ENCODE peak calls at places on chromosomes 1 and 21, in four cellular contexts. B, Y, S and T are unnamed samples.

GRCh38 chr1:224697888-224698450 is 81.9 kb downstream of the CNIH3 start:
- DNase-seq in B (no peak), Y (no peak), S (no peak), T (no peak)

GRCh38 chr1:24141311-24141997 is 1.5 kb downstream of the IL22RA1 start:
- DNase-seq in B (no peak), Y (no peak), S (no peak), T (no peak)

GRCh38 chr1:9356829-9357466 is 64.3 kb downstream of the SPSB1 start:
- DNase-seq in B (no peak), Y (no peak), S (no peak), T (no peak)

GRCh38 chr1:92476071-92476607 is 10.6 kb downstream of the GFI1 start:
- DNase-seq in B (no peak), Y (no peak), S (peak; percentile 38), T (no peak)

GRCh38 chr1:175818929-175819328 is 75.5 kb upstream of the TNR start:
- DNase-seq in B (no peak), Y (no peak), S (no peak), T (no peak)

GRCh38 chr1:21861602-21862429 is 49.8 kb downstream of the LDLRAD2 start:
- DNase-seq in B (no peak), Y (no peak), S (no peak), T (peak; percentile 78)

GRCh38 chr21:46352913-46353312 is 29.0 kb downstream of the PCNT start:
- DNase-seq in B (no peak), Y (no peak), S (no peak), T (no peak)

GRCh38 chr1:174720618-174721017 is 272.9 kb downstream of the GPR52 start:
- DNase-seq in B (no peak), Y (no peak), S (no peak), T (no peak)

GRCh38 chr1:227746676-227747075 is 11.4 kb downstream of the SNAP47 start:
- DNase-seq in B (no peak), Y (no peak), S (no peak), T (no peak)

GRCh38 chr1:222970040-222970439 is 155.2 kb downstream of the DISP1 start:
- DNase-seq in B (no peak), Y (no peak), S (no peak), T (no peak)

GRCh38 chr21:46216132-46216747 is 12.3 kb downstream of the LSS start:
- DNase-seq in B (no peak), Y (no peak), S (no peak), T (no peak)

GRCh38 chr1:26775666-26776065 is 12.1 kb upstream of the PIGV start:
- DNase-seq in B (no peak), Y (no peak), S (no peak), T (no peak)

GRCh38 chr1:243254233-243254926 is 701 bp downstream of the CEP170 start:
- DNase-seq in B (no peak), Y (peak; percentile 76), S (peak; percentile 61), T (peak; percentile 48)

GRCh38 chr21:29232601-29233541 is 65.9 kb upstream of the BACH1 start:
- DNase-seq in B (no peak), Y (peak; percentile 51), S (no peak), T (peak; percentile 55)

GRCh38 chr1:219296916-219297315 is 123.2 kb downstream of the LYPLAL1 start:
- DNase-seq in B (no peak), Y (no peak), S (no peak), T (no peak)

GRCh38 chr1:219834247-219834917 is 94.0 kb downstream of the SLC30A10 start:
- DNase-seq in B (no peak), Y (no peak), S (peak; percentile 82), T (no peak)

GRCh38 chr1:157403608-157404007 is 148.7 kb downstream of the FCRL5 start:
- DNase-seq in B (no peak), Y (no peak), S (no peak), T (no peak)

GRCh38 chr1:234730542-234731370 is 120.8 kb upstream of the IRF2BP2 start:
- DNase-seq in B (no peak), Y (peak; percentile 48), S (no peak), T (no peak)

GRCh38 chr21:32712043-32712442 is 15.8 kb downstream of the SYNJ1 start:
- DNase-seq in B (no peak), Y (no peak), S (no peak), T (no peak)

GRCh38 chr1:9787702-9788101 is 36.1 kb downstream of the CLSTN1 start:
- DNase-seq in B (no peak), Y (no peak), S (no peak), T (no peak)

GRCh38 chr1:62299426-62300200 is 19.6 kb downstream of the KANK4 start:
- DNase-seq in B (no peak), Y (no peak), S (no peak), T (no peak)

GRCh38 chr1:228043281-228043845 is 36.6 kb downstream of the WNT3A start:
- DNase-seq in B (no peak), Y (no peak), S (peak; percentile 7), T (peak; percentile 29)

GRCh38 chr1:201693019-201693372 is 136.0 kb upstream of the IPO9 start:
- DNase-seq in B (no peak), Y (no peak), S (no peak), T (no peak)

GRCh38 chr1:203338335-203339036 is 12.4 kb downstream of the FMOD start:
- DNase-seq in B (no peak), Y (peak; percentile 76), S (peak; percentile 74), T (peak; percentile 68)

GRCh38 chr1:98903261-98903660 is 101.4 kb downstream of the PLPPR5 start:
- DNase-seq in B (no peak), Y (no peak), S (no peak), T (peak; percentile 88)

GRCh38 chr1:21814241-21814918 is 2.3 kb downstream of the LDLRAD2 start:
- DNase-seq in B (peak; percentile 47), Y (peak; percentile 73), S (peak; percentile 82), T (no peak)

GRCh38 chr1:93172778-93173177 is 7.4 kb downstream of the TMED5 start:
- DNase-seq in B (no peak), Y (peak; percentile 21), S (no peak), T (peak; percentile 2)

GRCh38 chr1:247110627-247111258 is 6.6 kb upstream of the ZNF669 start:
- DNase-seq in B (no peak), Y (no peak), S (peak; percentile 36), T (peak; percentile 6)

GRCh38 chr1:2801535-2802291 is at the start of gene TTC34:
- DNase-seq in B (no peak), Y (peak; percentile 30), S (no peak), T (no peak)

GRCh38 chr1:26693557-26694184 is 2.1 kb upstream of the ARID1A start:
- DNase-seq in B (no peak), Y (peak; percentile 33), S (no peak), T (no peak)

GRCh38 chr1:167532964-167533824 is 14.9 kb upstream of the CD247 start:
- DNase-seq in B (no peak), Y (no peak), S (no peak), T (no peak)

GRCh38 chr1:36081926-36082485 is 1.9 kb upstream of the TEKT2 start:
- DNase-seq in B (no peak), Y (no peak), S (no peak), T (no peak)

DNA sequence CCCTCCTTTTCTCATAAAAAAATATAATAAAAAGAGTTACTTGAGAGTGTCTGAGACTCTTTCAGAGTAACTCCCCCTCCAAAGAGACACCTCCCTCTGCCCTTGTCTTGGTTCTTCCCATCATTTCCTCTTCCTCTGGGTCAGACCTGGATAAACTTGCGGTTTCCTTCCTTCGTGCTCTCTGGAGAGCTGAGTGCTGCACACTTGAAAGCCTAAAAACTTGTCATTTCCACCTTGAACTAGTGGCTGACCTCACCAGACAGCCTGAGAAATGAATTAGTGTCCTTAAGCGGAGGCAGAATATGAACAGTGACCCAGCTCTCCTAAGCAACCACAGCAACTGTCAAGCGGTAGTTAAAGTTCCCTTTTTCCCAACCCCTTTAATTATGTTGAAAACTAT is 88.4 kb upstream of the PROX1 start:
- DNase-seq in B (no peak), Y (no peak), S (no peak), T (no peak)
- H4K5ac ChIP-seq in B (no peak overlapping the region), Y (no peak overlapping the region), S (no peak overlapping the region), T (no peak overlapping the region)

GRCh38 chr1:51484591-51484990 is 34.5 kb downstream of the EPS15 start:
- DNase-seq in B (no peak), Y (no peak), S (no peak), T (peak; percentile 1)
- H4K5ac ChIP-seq in B (no peak overlapping the region), Y (no peak overlapping the region), S (no peak overlapping the region), T (no peak overlapping the region)

GRCh38 chr1:79714664-79715063 is 708.1 kb upstream of the ADGRL4 start:
- DNase-seq in B (no peak), Y (no peak), S (no peak), T (no peak)

GRCh38 chr1:79711001-79711431 is 704.5 kb upstream of the ADGRL4 start:
- DNase-seq in B (no peak), Y (no peak), S (no peak), T (peak; percentile 74)

GRCh38 chr1:79716481-79716880 is 710.0 kb upstream of the ADGRL4 start:
- DNase-seq in B (no peak), Y (peak; percentile 41), S (no peak), T (peak; percentile 69)
- H4K5ac ChIP-seq in B (no peak overlapping the region), Y (no peak overlapping the region), S (no peak overlapping the region), T (no peak overlapping the region)

GRCh38 chr1:218025454-218025853 is 259.6 kb upstream of the RRP15 start:
- DNase-seq in B (no peak), Y (no peak), S (no peak), T (peak; percentile 76)
- H4K5ac ChIP-seq in B (no peak overlapping the region), Y (no peak overlapping the region), S (no peak overlapping the region), T (no peak overlapping the region)

DNA sequence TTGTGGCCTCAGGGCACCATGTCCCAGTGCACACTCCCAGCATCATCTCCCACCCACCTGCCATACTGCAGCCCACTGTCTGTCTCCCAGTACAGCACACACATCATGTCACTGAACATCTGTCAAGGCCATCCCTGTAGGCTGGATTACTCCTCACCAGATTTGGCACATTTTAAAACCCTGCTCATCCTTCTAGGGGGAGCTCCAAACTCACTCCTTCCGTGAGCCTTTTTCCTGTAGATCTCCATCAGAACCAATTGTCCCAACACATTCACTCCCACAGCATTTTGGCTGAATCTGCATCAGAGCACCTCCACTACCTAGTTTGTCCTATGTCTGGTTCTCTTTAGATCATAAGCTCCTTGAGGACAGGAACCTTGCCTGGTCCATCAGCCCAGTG is 58.6 kb upstream of the GRIK3 start:
- DNase-seq in B (no peak), Y (peak; percentile 11), S (no peak), T (no peak)
- H4K5ac ChIP-seq in B (no peak overlapping the region), Y (no peak overlapping the region), S (no peak overlapping the region), T (no peak overlapping the region)